ENCODE peak calls at places on chromosomes 5 and 9, in five cellular contexts. O is A549, C is lung, S is H9, H is heart left ventricle. K is an unnamed sample.
A peak's percentile ranks its signal among the peaks of the same experiment; 100 is the strongest.

GRCh38 chr9:114055061-114055460 is 23.0 kb downstream of the AMBP start:
- DNase-seq in C (no peak), O (no peak), S (peak; percentile 25), H (no peak), K (peak; percentile 56)

GRCh38 chr9:13719981-13720380 is 440.5 kb upstream of the MPDZ start:
- DNase-seq in O (no peak), S (no peak), C (no peak), H (no peak), K (no peak)

GRCh38 chr9:86022687-86023266 is 76.6 kb downstream of the GOLM1 start:
- DNase-seq in C (no peak), H (no peak), O (no peak), S (no peak), K (no peak)

GRCh38 chr5:113722979-113723378 is 209.5 kb downstream of the YTHDC2 start:
- DNase-seq in S (no peak), C (no peak), H (no peak), O (no peak), K (no peak)

GRCh38 chr9:138077898-138078540 is 200.4 kb downstream of the CACNA1B start:
- DNase-seq in C (no peak), S (no peak), H (peak; percentile 35), O (no peak), K (no peak)

GRCh38 chr5:43193952-43194321 is 1.9 kb downstream of the NIM1K start:
- DNase-seq in H (no peak), O (no peak), S (no peak), C (no peak), K (no peak)

GRCh38 chr9:5947912-5948311 is 57.2 kb downstream of the MLANA start:
- DNase-seq in S (no peak), H (no peak), O (no peak), C (no peak), K (no peak)

GRCh38 chr5:100794844-100795243 is 108.2 kb downstream of the ST8SIA4 start:
- DNase-seq in H (no peak), O (no peak), C (no peak), S (no peak), K (peak; percentile 57)

GRCh38 chr9:130936285-130937117 is 2.5 kb downstream of the FIBCD1 start:
- DNase-seq in S (peak; percentile 93), C (no peak), O (peak; percentile 58), H (no peak), K (peak; percentile 79)

GRCh38 chr5:135240781-135241360 is 158.2 kb downstream of the MACROH2A1 start:
- DNase-seq in C (no peak), S (no peak), H (no peak), O (no peak), K (peak; percentile 26)

GRCh38 chr9:17930091-17930490 is 351.2 kb downstream of the SH3GL2 start:
- DNase-seq in O (no peak), C (no peak), H (no peak), S (no peak), K (no peak)

GRCh38 chr5:131221888-131222287 is 42.0 kb upstream of the CDC42SE2 start:
- DNase-seq in S (no peak), H (no peak), C (no peak), O (no peak), K (no peak)

GRCh38 chr5:60494144-60494543 is 205.8 kb downstream of the DEPDC1B start:
- DNase-seq in C (no peak), S (no peak), O (no peak), H (no peak), K (no peak)
- H3K4me1 ChIP-seq in C (no peaks in the 10 kb centered on the region), S (no peaks in the 10 kb centered on the region), O (peaks cover 74% of the 10 kb centered on the region), H (peaks cover 5% of the 10 kb centered on the region), K (peaks cover 2% of the 10 kb centered on the region)

GRCh38 chr5:142327111-142327842 is 2.5 kb upstream of the SPRY4 start:
- DNase-seq in H (no peak), S (peak; percentile 52), O (no peak), C (no peak), K (no peak)
- H3K27ac ChIP-seq in H (peak overlapping the region; percentile 91), S (peak overlapping the region; percentile 82), O (peak overlapping the region; percentile 100), C (peak overlapping the region; percentile 7), K (no peak overlapping the region)

DNA sequence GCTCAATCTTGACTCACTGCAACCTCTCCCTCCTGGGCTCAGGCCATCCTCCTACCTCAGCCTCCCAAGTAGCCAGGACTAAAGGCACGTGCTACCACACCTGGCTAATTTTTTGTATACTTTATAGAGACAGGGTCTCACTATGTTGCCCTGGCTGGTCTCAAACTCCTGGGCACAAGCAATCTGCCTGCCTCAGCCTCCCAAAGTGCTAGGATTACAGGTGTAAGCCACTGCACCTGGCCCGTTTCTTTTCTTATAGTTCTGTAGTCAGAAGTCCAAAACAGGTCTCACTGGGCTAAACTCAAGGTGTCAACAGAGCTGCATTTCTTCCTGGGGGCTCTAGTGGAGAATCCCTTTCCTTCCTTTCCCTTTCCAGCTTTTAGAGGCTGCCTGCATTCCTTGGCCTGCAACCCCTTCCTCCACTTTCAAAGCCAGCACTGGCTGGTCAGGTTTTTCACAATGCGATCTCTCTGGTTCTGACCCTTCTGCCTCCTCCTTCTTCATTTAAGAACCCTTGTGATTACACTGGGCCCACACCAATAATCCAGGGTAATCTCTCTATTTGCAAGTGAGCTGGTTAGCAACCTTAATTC is 16.3 kb downstream of the IRF1 start:
- DNase-seq in O (no peak), H (no peak), C (no peak), S (no peak), K (no peak)
- H3K4me1 ChIP-seq in O (peaks cover 10% of the 10 kb centered on the region), H (peaks cover 71% of the 10 kb centered on the region), C (no peaks in the 10 kb centered on the region), S (peaks cover 2% of the 10 kb centered on the region), K (no peaks in the 10 kb centered on the region)

DNA sequence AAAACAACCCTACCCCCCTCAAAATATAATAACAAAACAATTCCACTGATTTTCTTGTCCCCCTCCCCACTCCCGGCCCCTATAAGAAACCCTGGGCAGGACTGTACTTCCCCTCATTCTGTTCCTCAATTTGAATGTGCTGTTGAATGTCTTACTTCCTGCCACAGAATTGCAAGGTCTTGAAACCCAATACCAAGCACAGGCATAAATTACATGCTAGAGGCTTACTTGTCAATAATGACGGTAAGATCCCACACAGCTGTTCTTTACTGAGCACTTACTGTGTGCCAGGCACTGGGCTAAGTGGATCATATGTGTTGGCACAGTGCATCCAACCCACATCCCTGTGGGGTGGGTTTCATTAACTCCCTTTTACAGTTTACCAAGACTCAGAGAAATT is 63.3 kb downstream of the MVB12B start:
- DNase-seq in S (no peak), O (no peak), C (no peak), H (no peak), K (no peak)
- H3K27ac ChIP-seq in S (no peak overlapping the region), O (no peak overlapping the region), C (peak overlapping the region; percentile 59), H (no peak overlapping the region), K (no peak overlapping the region)

DNA sequence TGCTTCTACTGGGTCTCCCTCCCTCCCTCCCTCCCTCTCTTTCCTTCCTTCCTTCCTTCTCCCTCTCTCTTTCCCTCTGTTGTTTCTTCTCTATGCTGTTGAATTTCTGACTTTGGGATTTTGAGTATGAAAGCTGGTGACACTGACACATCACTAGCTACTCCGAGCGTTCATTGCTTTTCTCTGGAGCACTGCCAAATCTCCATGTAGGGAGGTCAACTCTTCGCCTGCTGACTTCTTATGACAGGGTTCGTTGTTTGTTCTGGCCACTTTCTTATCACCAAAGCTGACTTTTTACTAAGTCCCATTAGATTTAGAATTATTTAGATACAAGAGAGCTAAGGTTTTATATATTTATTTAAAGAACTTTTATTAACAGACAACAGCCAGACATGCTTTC is 31.1 kb downstream of the TNFAIP8 start:
- DNase-seq in H (no peak), O (no peak), C (no peak), S (no peak), K (peak; percentile 66)
- H3K4me1 ChIP-seq in H (peaks cover 19% of the 10 kb centered on the region), O (no peaks in the 10 kb centered on the region), C (peaks cover 16% of the 10 kb centered on the region), S (peaks cover 10% of the 10 kb centered on the region), K (peaks cover 5% of the 10 kb centered on the region)

K was measured in aorta.